ENCODE peak calls at places on chromosomes 2 and 18, in five cellular contexts. V, A, Z, C and M are unnamed samples.

GRCh38 chr2:230023313-230023712 is 45.4 kb downstream of the SLC16A14 start:
- DNase-seq in V (no peak), A (no peak), Z (no peak), C (no peak), M (no peak)

GRCh38 chr2:37657471-37657870 is 14.0 kb downstream of the CDC42EP3 start:
- DNase-seq in Z (no peak), A (no peak), C (no peak), V (no peak), M (no peak)

GRCh38 chr2:182767578-182767977 is 51.5 kb downstream of the DNAJC10 start:
- DNase-seq in C (no peak), Z (no peak), V (no peak), A (peak; percentile 39), M (no peak)

GRCh38 chr2:161104054-161104553 is 56.1 kb upstream of the TANK start:
- DNase-seq in V (no peak), C (no peak), Z (no peak), A (no peak), M (no peak)

GRCh38 chr18:72866901-72867701 is 686 bp downstream of the NETO1 start:
- DNase-seq in Z (no peak), V (no peak), C (no peak), A (no peak), M (no peak)

GRCh38 chr2:191018663-191019119 is 4.7 kb upstream of the STAT1 start:
- DNase-seq in C (no peak), Z (no peak), A (no peak), V (no peak), M (no peak)

GRCh38 chr2:66574701-66575624 is 140.0 kb downstream of the MEIS1 start:
- DNase-seq in V (no peak), Z (no peak), C (peak; percentile 63), A (peak; percentile 69), M (peak; percentile 95)

GRCh38 chr2:68290825-68291224 is 28.9 kb downstream of the CNRIP1 start:
- DNase-seq in A (no peak), V (no peak), Z (no peak), C (no peak), M (no peak)

GRCh38 chr2:129893244-129893643 is 86.2 kb upstream of the RAB6C start:
- DNase-seq in V (no peak), A (no peak), Z (no peak), C (no peak), M (no peak)

GRCh38 chr2:41908349-41908748 is 139.5 kb upstream of the PKDCC start:
- DNase-seq in Z (no peak), V (no peak), A (no peak), C (no peak), M (no peak)

GRCh38 chr2:205276071-205276777 is 406.1 kb upstream of the NRP2 start:
- DNase-seq in C (no peak), A (peak; percentile 2), Z (no peak), V (no peak), M (no peak)

GRCh38 chr2:234839285-234839684 is 112.5 kb upstream of the SH3BP4 start:
- DNase-seq in Z (no peak), A (peak; percentile 62), V (no peak), C (no peak), M (no peak)

GRCh38 chr2:152176113-152176714 is 651 bp upstream of the STAM2 start:
- DNase-seq in A (peak; percentile 22), V (no peak), C (no peak), Z (no peak), M (no peak)

GRCh38 chr2:71712179-71712818 is 258.9 kb downstream of the DYSF start:
- DNase-seq in V (no peak), C (no peak), Z (no peak), A (no peak), M (no peak)

GRCh38 chr18:58401191-58401590 is 227.7 kb downstream of the ALPK2 start:
- DNase-seq in Z (no peak), C (no peak), A (no peak), V (no peak), M (no peak)
- TF ChIP-seq POLR2A in Z (no peak), C (no peak), A (no peak), V (no peak), M (no peak)

GRCh38 chr2:227545990-227546389 is 52.7 kb upstream of the SCYGR2 start:
- DNase-seq in C (no peak), V (no peak), A (peak; percentile 60), Z (no peak), M (no peak)
- H3K27ac ChIP-seq in C (no peak overlapping the region), V (no peak overlapping the region), A (peak overlapping the region; percentile 18), Z (no peak overlapping the region), M (no peak overlapping the region)

GRCh38 chr2:11746376-11746806 is at the start of gene LPIN1:
- DNase-seq in C (peak; percentile 86), V (peak; percentile 92), Z (peak; percentile 90), A (peak; percentile 88), M (peak; percentile 98)
- TF ChIP-seq POLR2A in C (peak; percentile 81), V (peak; percentile 62), Z (no peak), A (peak; percentile 55), M (peak; percentile 38)

GRCh38 chr2:221833972-221834371 is 261.9 kb upstream of the EPHA4 start:
- DNase-seq in C (no peak), Z (no peak), V (no peak), A (no peak), M (no peak)
- H3K27ac ChIP-seq in C (no peak overlapping the region), Z (no peak overlapping the region), V (no peak overlapping the region), A (no peak overlapping the region), M (no peak overlapping the region)